ENCODE peak calls at places on chromosomes 12 and 14, in four cellular contexts. S is uterus; E is RWPE2; Z is CD8-positive, alpha-beta memory T cell. G is an unnamed sample.

GRCh38 chr12:107485731-107486130 is 199.9 kb upstream of the PWP1 start:
- DNase-seq in S (no peak), E (no peak), Z (no peak), G (no peak)

GRCh38 chr12:19003987-19004619 is 125.4 kb upstream of the PLEKHA5 start:
- DNase-seq in S (no peak), E (no peak), Z (no peak), G (no peak)

GRCh38 chr14:99128185-99128584 is 143.8 kb downstream of the BCL11B start:
- DNase-seq in S (no peak), E (no peak), Z (no peak), G (no peak)

GRCh38 chr14:92373336-92373735 is 50.4 kb downstream of the SLC24A4 start:
- DNase-seq in S (no peak), E (no peak), Z (no peak), G (no peak)

GRCh38 chr14:34691173-34691572 is 23.2 kb downstream of the CFL2 start:
- DNase-seq in S (no peak), E (no peak), Z (no peak), G (no peak)

GRCh38 chr12:54074308-54074707 is 20.7 kb downstream of the HOXC4 start:
- DNase-seq in S (no peak), E (no peak), Z (no peak), G (no peak)

GRCh38 chr14:94615254-94615653 is 3.1 kb downstream of the SERPINA3 start:
- DNase-seq in S (no peak), E (no peak), Z (no peak), G (peak; percentile 29)

GRCh38 chr14:23910081-23910875 is 43.3 kb upstream of the DHRS4 start:
- DNase-seq in S (no peak), E (no peak), Z (no peak), G (no peak)

GRCh38 chr12:67671892-67672291 is 23.3 kb downstream of the DYRK2 start:
- DNase-seq in S (no peak), E (no peak), Z (no peak), G (no peak)

GRCh38 chr12:52279683-52280318 is 5.4 kb downstream of the KRT86 start:
- DNase-seq in S (no peak), E (no peak), Z (no peak), G (peak; percentile 37)

GRCh38 chr12:128268348-128268725 is 1.4 kb downstream of the TMEM132C start:
- DNase-seq in S (no peak), E (no peak), Z (no peak), G (no peak)

GRCh38 chr14:41299924-41300323 is 306.8 kb upstream of the LRFN5 start:
- DNase-seq in S (no peak), E (no peak), Z (no peak), G (no peak)

GRCh38 chr12:118842753-118843335 is 138.5 kb upstream of the SRRM4 start:
- DNase-seq in S (no peak), E (no peak), Z (no peak), G (no peak)

GRCh38 chr14:26370118-26370517 is 227.7 kb downstream of the NOVA1 start:
- DNase-seq in S (no peak), E (no peak), Z (no peak), G (no peak)

GRCh38 chr12:47343684-47344567 is 264.2 kb upstream of the AMIGO2 start:
- DNase-seq in S (no peak), E (no peak), Z (no peak), G (no peak)

GRCh38 chr12:112473056-112473455 is 54.3 kb downstream of the PTPN11 start:
- DNase-seq in S (no peak), E (no peak), Z (no peak), G (no peak)

GRCh38 chr12:41264281-41264680 is 76.2 kb downstream of the PDZRN4 start:
- DNase-seq in S (no peak), E (no peak), Z (no peak), G (no peak)
- H3K27me3 ChIP-seq in S (no peaks in the 10 kb centered on the region), E (peaks cover 3% of the 10 kb centered on the region), Z (no peaks in the 10 kb centered on the region), G (no peaks in the 10 kb centered on the region)

DNA sequence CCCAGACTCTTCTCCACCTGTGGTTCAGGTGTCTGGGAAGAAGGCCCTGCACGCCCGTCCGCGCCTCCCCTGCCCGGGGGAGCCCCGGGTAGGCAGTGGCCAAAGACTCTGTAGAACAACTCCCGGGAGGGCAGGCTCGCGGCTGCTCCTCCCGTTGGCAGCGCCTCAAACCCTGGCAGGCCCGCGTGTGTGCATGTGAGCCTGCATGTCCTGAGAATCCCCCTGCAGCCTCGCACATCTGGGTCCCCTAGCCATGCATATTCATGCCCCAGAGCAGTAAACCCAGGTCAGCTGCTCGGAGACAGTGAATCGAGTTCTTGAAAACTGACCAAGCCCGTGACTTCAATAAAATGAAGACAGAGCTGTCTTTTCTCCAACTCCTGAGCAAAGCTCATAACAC is 165.9 kb downstream of the MON2 start:
- DNase-seq in S (peak; percentile 61), E (no peak), Z (no peak), G (peak; percentile 77)
- H3K27me3 ChIP-seq in S (no peaks in the 10 kb centered on the region), E (no peaks in the 10 kb centered on the region), Z (peaks cover 28% of the 10 kb centered on the region), G (no peaks in the 10 kb centered on the region)

GRCh38 chr12:3308063-3308462 is 182.9 kb upstream of the PRMT8 start:
- DNase-seq in S (no peak), E (no peak), Z (no peak), G (no peak)

GRCh38 chr12:3305904-3306619 is 184.9 kb upstream of the PRMT8 start:
- DNase-seq in S (no peak), E (no peak), Z (no peak), G (no peak)

GRCh38 chr12:3309805-3310204 is 181.2 kb upstream of the PRMT8 start:
- DNase-seq in S (no peak), E (no peak), Z (no peak), G (no peak)

GRCh38 chr12:3305464-3305863 is 185.5 kb upstream of the PRMT8 start:
- DNase-seq in S (no peak), E (no peak), Z (no peak), G (no peak)

DNA sequence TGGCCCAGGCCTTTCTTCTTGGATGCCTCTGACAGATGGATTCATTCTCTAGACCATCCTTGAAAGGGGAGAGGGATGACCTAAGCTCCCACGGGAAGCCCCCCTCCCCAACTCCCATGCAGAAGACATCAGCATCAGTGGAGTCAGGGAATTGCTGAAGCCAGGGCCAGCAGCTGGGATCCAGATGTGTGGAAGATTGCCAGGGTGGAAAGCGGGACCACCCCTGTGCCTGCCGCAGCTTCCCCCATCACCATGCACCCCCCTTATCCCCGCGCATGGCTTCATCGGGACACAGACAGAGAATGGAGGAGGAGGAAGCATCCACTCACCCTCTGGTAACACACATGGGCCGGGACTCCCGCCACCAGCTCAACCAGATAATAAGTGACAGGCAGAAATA is 183.6 kb upstream of the PRMT8 start:
- DNase-seq in S (no peak), E (no peak), Z (no peak), G (no peak)
- H3K27me3 ChIP-seq in S (no peaks in the 10 kb centered on the region), E (no peaks in the 10 kb centered on the region), Z (no peaks in the 10 kb centered on the region), G (peaks cover 14% of the 10 kb centered on the region)

GRCh38 chr14:22081352-22081751 is 407.7 kb upstream of the OR4E1 start:
- DNase-seq in S (no peak), E (no peak), Z (no peak), G (no peak)

GRCh38 chr14:22089940-22090339 is 416.3 kb upstream of the OR4E1 start:
- DNase-seq in S (no peak), E (no peak), Z (no peak), G (no peak)

GRCh38 chr14:22088614-22089359 is 415.2 kb upstream of the OR4E1 start:
- DNase-seq in S (no peak), E (no peak), Z (no peak), G (no peak)

GRCh38 chr14:22086149-22086548 is 412.5 kb upstream of the OR4E1 start:
- DNase-seq in S (no peak), E (no peak), Z (no peak), G (no peak)

DNA sequence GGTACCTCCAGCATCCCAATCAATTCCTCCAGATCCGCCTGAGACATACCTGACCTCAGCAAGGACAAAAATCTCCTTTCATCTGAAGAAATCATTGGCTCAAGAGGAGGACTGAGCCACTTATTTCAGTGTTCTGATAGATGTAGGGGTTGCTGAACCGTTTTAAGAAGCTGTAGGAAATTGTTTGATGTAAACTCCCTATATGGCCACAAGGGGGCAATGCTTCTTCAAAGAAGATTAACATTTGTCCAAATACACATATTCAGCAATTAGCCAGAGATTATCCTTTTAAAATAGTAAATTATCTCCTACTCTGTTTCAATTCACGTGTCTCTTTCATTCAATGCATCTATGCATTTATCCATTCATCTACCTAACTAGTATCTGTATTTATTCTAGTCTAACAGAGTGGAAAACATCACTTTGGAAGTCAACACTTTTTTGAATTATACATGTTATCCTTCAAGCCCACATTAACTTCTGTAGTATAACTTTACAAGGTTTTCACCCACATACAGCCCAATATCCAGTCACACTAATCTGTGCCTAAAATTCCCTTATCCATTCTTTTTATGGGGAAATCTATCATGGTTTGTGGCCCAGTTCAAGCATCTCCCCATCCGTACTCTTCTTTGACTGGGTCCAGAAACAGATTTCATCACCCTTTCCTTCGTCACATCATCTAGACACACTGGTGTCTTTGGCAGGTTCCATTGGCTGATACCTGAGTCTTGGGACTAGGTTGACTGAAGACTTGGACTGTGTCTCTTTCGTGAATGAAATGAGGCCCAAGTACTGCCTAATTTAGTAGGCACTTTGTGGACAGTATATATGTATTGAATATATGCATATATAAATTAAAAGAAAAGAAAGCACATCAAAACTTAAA is 411.0 kb upstream of the OR4E1 start:
- DNase-seq in S (no peak), E (no peak), Z (no peak), G (no peak)
- H3K27me3 ChIP-seq in S (no peaks in the 10 kb centered on the region), E (peaks cover 37% of the 10 kb centered on the region), Z (no peaks in the 10 kb centered on the region), G (no peaks in the 10 kb centered on the region)

GRCh38 chr12:13358391-13358905 is 161.9 kb downstream of the EMP1 start:
- DNase-seq in S (no peak), E (no peak), Z (no peak), G (no peak)

GRCh38 chr12:13362260-13362841 is 165.8 kb downstream of the EMP1 start:
- DNase-seq in S (no peak), E (no peak), Z (no peak), G (no peak)

DNA sequence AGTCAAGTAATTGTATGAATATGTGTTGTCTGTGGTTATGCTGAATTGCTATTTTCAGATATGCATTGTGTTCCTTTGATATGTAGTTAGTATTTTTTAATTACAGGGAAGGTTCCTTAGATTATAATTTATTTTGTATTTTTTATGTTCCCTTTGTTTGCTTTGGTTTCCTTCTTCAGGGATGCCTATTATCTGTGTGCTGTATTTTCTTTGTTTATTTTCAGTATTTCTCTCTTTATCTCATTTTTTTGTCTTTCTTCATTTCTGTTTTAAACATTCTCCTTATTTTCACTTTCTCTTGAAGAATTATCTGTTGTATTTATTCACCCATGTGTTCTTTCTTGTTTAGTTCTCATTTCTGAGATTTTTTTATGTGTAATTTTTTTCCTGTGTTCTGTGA is 163.1 kb downstream of the EMP1 start:
- DNase-seq in S (no peak), E (no peak), Z (no peak), G (no peak)
- H3K27me3 ChIP-seq in S (no peaks in the 10 kb centered on the region), E (no peaks in the 10 kb centered on the region), Z (no peaks in the 10 kb centered on the region), G (no peaks in the 10 kb centered on the region)